ENCODE peak calls at places on chromosome 20, in six cellular contexts. V is GM12891, Z is erythroblast, S is GM23248, R is HTR-8/SVneo, F is C1 segment of cervical spinal cord. J is an unnamed sample.

GRCh38 chr20:63694596-63695418 is 1.6 kb upstream of the TNFRSF6B start:
- DNase-seq in V (peak; percentile 18), Z (no peak), S (no peak), R (no peak), F (no peak), J (no peak)

GRCh38 chr20:37396520-37397075 is 50.7 kb downstream of the SRC start:
- DNase-seq in V (no peak), Z (no peak), S (no peak), R (no peak), F (no peak), J (no peak)

GRCh38 chr20:48284837-48285236 is 499.6 kb upstream of the SULF2 start:
- DNase-seq in V (no peak), Z (no peak), S (peak; percentile 14), R (peak; percentile 64), F (no peak), J (no peak)

GRCh38 chr20:2005359-2005758 is 11.5 kb upstream of the PDYN start:
- DNase-seq in V (no peak), Z (no peak), S (peak; percentile 43), R (no peak), F (no peak), J (no peak)

GRCh38 chr20:40970218-40970617 is 58.4 kb upstream of the TOP1 start:
- DNase-seq in V (no peak), Z (no peak), S (no peak), R (no peak), F (no peak), J (no peak)

GRCh38 chr20:3670511-3670910 is 7.3 kb upstream of the GFRA4 start:
- DNase-seq in V (no peak), Z (no peak), S (peak; percentile 79), R (no peak), F (no peak), J (no peak)

GRCh38 chr20:45547206-45547770 is at the start of gene EPPIN:
- DNase-seq in V (no peak), Z (no peak), S (no peak), R (no peak), F (no peak), J (no peak)

GRCh38 chr20:24746351-24746685 is 202.8 kb upstream of the CST7 start:
- DNase-seq in V (no peak), Z (no peak), S (no peak), R (no peak), F (no peak), J (peak; percentile 51)

GRCh38 chr20:50146732-50147662 is 6.5 kb downstream of the PEDS1 start:
- DNase-seq in V (peak; percentile 54), Z (peak; percentile 75), S (no peak), R (no peak), F (no peak), J (peak; percentile 34)

GRCh38 chr20:53872561-53873248 is 197.7 kb downstream of the BCAS1 start:
- DNase-seq in V (no peak), Z (no peak), S (peak; percentile 18), R (no peak), F (no peak), J (peak; percentile 64)